ENCODE peak calls at places on chromosomes 7 and 10, in four cellular contexts. O is K562, N is IMR-90, Q is endothelial cell of umbilical vein. W is an unnamed sample. For H3K27me3 and H3K9me1, the result is how much of the 10 kb centered on the place peaks cover.

GRCh38 chr7:140695381-140695780 is 1.1 kb upstream of the NDUFB2 start:
- DNase-seq in N (no peak), Q (no peak), O (no peak), W (no peak)

GRCh38 chr10:118445535-118445934 is 103.4 kb upstream of the FAM204A start:
- DNase-seq in O (no peak), Q (no peak), N (no peak), W (no peak)

GRCh38 chr7:100894860-100895700 is 608 bp downstream of the ACHE start:
- DNase-seq in N (no peak), Q (no peak), O (peak), W (no peak)

GRCh38 chr7:5559586-5559985 is 136.0 kb upstream of the TNRC18 start:
- DNase-seq in O (no peak), Q (no peak), N (no peak), W (no peak)

GRCh38 chr10:71729023-71729649 is 9.6 kb upstream of the C10orf105 start:
- DNase-seq in N (no peak), O (peak), Q (no peak), W (peak)

GRCh38 chr10:127354255-127354654 is 157.9 kb upstream of the INSYN2A start:
- DNase-seq in Q (no peak), O (no peak), N (no peak), W (no peak)

GRCh38 chr10:94416896-94417295 is 14.6 kb downstream of the TBC1D12 start:
- DNase-seq in Q (no peak), O (no peak), N (no peak), W (no peak)

GRCh38 chr10:7211857-7212577 is 198.8 kb downstream of the SFMBT2 start:
- DNase-seq in O (no peak), N (no peak), Q (no peak), W (no peak)

GRCh38 chr7:142833174-142834027 is 21.5 kb upstream of the EPHB6 start:
- DNase-seq in N (no peak), O (peak), Q (no peak), W (no peak)

GRCh38 chr7:124276005-124276606 is 243.2 kb upstream of the TMEM229A start:
- DNase-seq in N (peak), O (peak), Q (peak), W (peak)

GRCh38 chr7:41977165-41977651 is 259.8 kb downstream of the GLI3 start:
- DNase-seq in O (peak), Q (peak), N (peak), W (no peak)

GRCh38 chr7:6165075-6165474 is 107.3 kb downstream of the CYTH3 start:
- DNase-seq in O (no peak), N (no peak), Q (no peak), W (no peak)

GRCh38 chr7:31261373-31261772 is 79.2 kb downstream of the NEUROD6 start:
- DNase-seq in N (no peak), O (no peak), Q (no peak), W (no peak)

GRCh38 chr7:45582136-45582742 is 8.1 kb downstream of the ADCY1 start:
- DNase-seq in N (no peak), O (no peak), Q (no peak), W (no peak)

GRCh38 chr10:22481687-22482539 is 136.6 kb downstream of the SPAG6 start:
- DNase-seq in N (no peak), Q (peak), O (no peak), W (no peak)

GRCh38 chr10:101778781-101779543 is 3.0 kb upstream of the FGF8 start:
- DNase-seq in N (no peak), Q (peak), O (peak), W (no peak)

GRCh38 chr7:73749931-73750776 is 11.6 kb upstream of the ABHD11 start:
- DNase-seq in N (no peak), Q (no peak), O (no peak), W (no peak)

GRCh38 chr10:119301397-119301796 is 94.0 kb downstream of the GRK5 start:
- DNase-seq in Q (peak), N (peak), O (no peak), W (no peak)

GRCh38 chr7:130367088-130367755 is 13.1 kb upstream of the CPA1 start:
- DNase-seq in O (peak), N (no peak), Q (no peak), W (no peak)

DNA sequence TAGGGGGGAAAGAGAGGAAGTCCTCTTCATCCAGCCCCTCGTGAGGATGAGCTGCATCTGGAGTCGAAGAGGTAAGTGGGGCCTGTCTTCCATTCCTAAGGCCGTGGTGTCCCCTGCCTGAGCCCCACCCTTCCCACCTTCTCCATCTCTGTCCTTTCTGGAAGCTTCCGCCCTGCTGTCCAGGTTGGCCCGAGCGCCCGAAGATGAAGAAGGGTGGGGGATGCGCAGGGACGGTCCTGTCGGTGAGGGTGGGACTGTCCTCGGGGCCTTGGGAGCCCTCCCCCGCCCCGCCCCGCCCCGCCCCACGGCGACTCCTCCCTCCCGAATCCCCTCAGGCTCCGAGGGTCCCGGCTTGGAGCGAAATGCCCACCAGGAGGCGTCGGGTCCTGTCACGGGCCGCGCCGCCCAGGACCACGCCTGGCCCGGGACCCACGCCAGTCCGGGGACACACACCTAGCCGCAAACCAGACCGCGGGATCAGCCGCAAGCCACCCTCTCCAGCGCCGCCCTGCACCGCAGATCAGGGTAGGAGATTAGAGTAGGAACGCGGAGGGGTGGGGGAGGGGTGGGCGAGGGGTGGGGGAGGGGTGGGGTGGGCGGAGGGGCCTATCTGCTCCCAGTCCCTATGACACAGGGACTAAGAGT is 15.3 kb downstream of the GPRIN2 start:
- DNase-seq in Q (no peak), O (peak), N (no peak), W (no peak)
- H3K4me3 ChIP-seq in Q (no peak), O (no peak), N (no peak), W (no peak)

DNA sequence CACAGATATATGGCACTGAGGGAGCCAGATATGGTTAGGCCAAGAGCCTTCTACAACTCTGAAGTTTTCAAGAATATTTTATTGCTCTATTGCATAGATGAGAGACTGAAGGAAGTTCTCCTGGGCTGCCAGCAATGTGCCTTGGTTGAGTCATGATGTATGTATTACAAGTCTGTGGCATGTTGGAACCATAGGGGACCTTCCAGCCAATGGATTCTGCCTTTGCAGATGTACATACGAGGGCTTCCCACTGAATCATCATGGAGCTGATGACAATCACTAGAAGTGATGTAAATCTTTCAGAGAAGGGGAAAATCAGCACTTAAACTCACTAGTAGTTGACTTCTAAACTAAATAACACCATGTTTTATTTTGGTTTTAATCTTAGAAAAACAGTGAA is 419.5 kb downstream of the PHTF2 start:
- DNase-seq in O (no peak), N (peak), Q (no peak), W (no peak)
- H3K27me3 ChIP-seq in O (under half), N (under half), Q (under half), W (under half)

DNA sequence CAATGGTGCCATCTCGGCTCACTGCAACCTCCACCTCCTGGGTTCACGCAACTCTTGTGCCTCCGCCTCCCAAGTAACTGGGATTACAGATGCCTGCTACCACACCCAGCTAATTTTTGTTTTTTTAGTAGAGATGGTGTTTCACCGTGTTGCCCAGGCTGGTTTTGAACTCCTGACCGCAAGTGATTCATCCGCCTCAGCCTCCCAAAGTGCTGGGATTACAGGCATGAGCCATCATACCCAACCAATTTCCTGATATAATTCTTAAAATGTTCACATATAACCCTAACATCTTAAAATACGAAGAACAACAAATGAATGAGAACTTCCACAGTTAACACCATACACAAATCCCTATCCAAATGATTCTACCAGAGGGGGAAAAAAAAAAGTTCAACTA is 31.2 kb downstream of the BAIAP2L1 start:
- DNase-seq in O (no peak), Q (no peak), N (no peak), W (no peak)
- H3K9me1 ChIP-seq in O (under half), Q (under half), N (under half), W (under half)

GRCh38 chr10:31381171-31381570 is 62.2 kb downstream of the ZEB1 start:
- DNase-seq in O (no peak), N (no peak), Q (no peak), W (no peak)

GRCh38 chr10:31381766-31382316 is 62.8 kb downstream of the ZEB1 start:
- DNase-seq in N (peak), Q (no peak), O (no peak), W (no peak)

GRCh38 chr10:31384589-31384949 is 65.6 kb downstream of the ZEB1 start:
- DNase-seq in N (peak), Q (peak), O (no peak), W (no peak)

GRCh38 chr10:31383810-31384588 is 65.0 kb downstream of the ZEB1 start:
- DNase-seq in Q (no peak), N (no peak), O (no peak), W (no peak)
- H3K4me3 ChIP-seq in Q (no peak), N (no peak), O (no peak), W (no peak)

GRCh38 chr10:100683545-100684127 is 61.7 kb upstream of the PAX2 start:
- DNase-seq in N (no peak), O (no peak), Q (no peak), W (no peak)

GRCh38 chr10:100688201-100688600 is 57.2 kb upstream of the PAX2 start:
- DNase-seq in N (no peak), O (no peak), Q (no peak), W (no peak)

GRCh38 chr10:100684688-100685235 is 60.6 kb upstream of the PAX2 start:
- DNase-seq in O (no peak), Q (no peak), N (no peak), W (no peak)

GRCh38 chr10:100685331-100685730 is 60.1 kb upstream of the PAX2 start:
- DNase-seq in Q (no peak), O (no peak), N (no peak), W (no peak)

DNA sequence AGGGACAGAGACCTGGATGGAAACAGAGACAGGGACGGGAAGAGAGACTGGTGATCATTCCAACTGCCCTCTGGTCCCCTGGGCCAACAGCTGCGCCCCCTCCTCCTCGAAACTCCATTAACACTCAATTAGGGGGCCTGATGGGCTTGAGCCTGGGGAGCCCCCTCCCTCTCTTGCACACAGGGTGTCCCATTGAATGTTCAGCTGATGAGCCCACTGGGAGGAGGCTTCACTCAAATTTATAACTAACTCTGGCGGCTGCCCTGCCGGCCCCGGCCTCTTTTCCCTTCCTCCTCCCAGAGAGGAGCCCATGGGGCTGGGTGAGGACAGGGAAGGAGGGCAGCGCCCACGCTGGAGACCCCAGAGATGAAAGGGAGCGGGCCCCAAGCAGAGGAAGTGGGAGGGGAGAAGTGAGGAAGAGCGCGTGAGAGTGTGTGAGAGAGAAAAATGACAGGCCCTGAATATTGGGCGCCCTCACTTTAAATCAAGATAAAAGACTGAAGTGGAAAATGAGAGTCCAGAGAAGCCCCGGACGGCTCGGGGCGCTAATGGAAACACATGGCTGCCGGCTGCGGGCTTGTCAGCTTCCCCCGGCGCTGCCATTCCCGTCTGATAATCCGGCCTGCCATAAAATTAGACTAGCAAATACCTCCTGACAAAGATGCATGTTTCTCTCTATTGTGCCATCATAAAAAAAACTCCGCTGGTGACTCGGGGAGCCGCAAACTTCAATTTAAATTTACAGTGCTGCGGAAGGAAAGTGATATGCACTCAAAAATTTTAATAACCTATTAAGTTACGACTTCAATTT is 58.0 kb upstream of the PAX2 start:
- DNase-seq in Q (no peak), N (no peak), O (no peak), W (no peak)
- H3K27me3 ChIP-seq in Q (half or more), N (half or more), O (under half), W (half or more)

GRCh38 chr7:150787321-150788281 is 12.6 kb downstream of the TMEM176B start:
- DNase-seq in O (peak), N (no peak), Q (no peak), W (no peak)
- H3K9me1 ChIP-seq in O (under half), N (under half), Q (under half), W (under half)